ENCODE peak calls at places on chromosomes 4 and X, in five cellular contexts. P is mesenchymal stem cell, N is neuronal stem cell, R is IMR-90, H is H1. E is an unnamed sample. For H3K36me3, the result is how much of the 10 kb centered on the place peaks cover.

GRCh38 chrX:41337140-41337539 is 3.2 kb downstream of the DDX3X start:
- DNase-seq in P (no peak), N (no peak), R (peak), H (no peak), E (peak)

GRCh38 chr4:8188085-8188484 is 11.0 kb upstream of the SH3TC1 start:
- DNase-seq in P (peak), N (no peak), R (no peak), H (no peak), E (no peak)

GRCh38 chr4:88985088-88985779 is 71.8 kb downstream of the FAM13A start:
- DNase-seq in P (peak), N (no peak), R (peak), H (no peak), E (no peak)

GRCh38 chr4:61614256-61614655 is 414.1 kb downstream of the ADGRL3 start:
- DNase-seq in P (peak), N (no peak), R (peak), H (no peak), E (no peak)

GRCh38 chrX:17986977-17987376 is 125.9 kb upstream of the RAI2 start:
- DNase-seq in P (no peak), N (no peak), R (no peak), H (no peak), E (no peak)

GRCh38 chr4:154566639-154567204 is 3.9 kb downstream of the FGB start:
- DNase-seq in P (no peak), N (no peak), R (peak), H (no peak), E (no peak)

GRCh38 chrX:153925739-153926593 is at the start of gene ARHGAP4:
- DNase-seq in P (no peak), N (no peak), R (no peak), H (no peak), E (no peak)

GRCh38 chr4:112550728-112551127 is 34.7 kb upstream of the NEUROG2 start:
- DNase-seq in P (no peak), N (no peak), R (peak), H (no peak), E (no peak)

GRCh38 chrX:153972368-153973126 is at the start of gene TMEM187:
- DNase-seq in P (peak), N (peak), R (peak), H (no peak), E (peak)

GRCh38 chrX:88560673-88561330 is 186.2 kb upstream of the CPXCR1 start:
- DNase-seq in P (no peak), N (peak), R (no peak), H (no peak), E (no peak)

GRCh38 chr4:145938618-145939177 is at the start of gene ZNF827:
- DNase-seq in P (peak), N (peak), R (peak), H (no peak), E (peak)

GRCh38 chrX:107448625-107449468 is 605 bp upstream of the FRMPD3 start:
- DNase-seq in P (no peak), N (peak), R (no peak), H (no peak), E (no peak)

GRCh38 chr4:39526283-39526682 is 956 bp downstream of the UGDH start:
- DNase-seq in P (peak), N (no peak), R (no peak), H (no peak), E (no peak)

GRCh38 chr4:39528056-39528465 is 822 bp upstream of the UGDH start:
- DNase-seq in P (peak), N (no peak), R (peak), H (no peak), E (peak)

GRCh38 chr4:39526810-39527295 is 386 bp downstream of the UGDH start:
- DNase-seq in P (no peak), N (peak), R (no peak), H (no peak), E (no peak)

GRCh38 chr4:39529534-39529933 is 2.3 kb upstream of the UGDH start:
- DNase-seq in P (no peak), N (no peak), R (no peak), H (no peak), E (no peak)

GRCh38 chr4:39527296-39528055 is at the start of gene UGDH:
- DNase-seq in P (peak), N (peak), R (peak), H (peak), E (peak)
- H4K91ac ChIP-seq in P (peak), N (peak), R (peak), H (peak), E (peak)

DNA sequence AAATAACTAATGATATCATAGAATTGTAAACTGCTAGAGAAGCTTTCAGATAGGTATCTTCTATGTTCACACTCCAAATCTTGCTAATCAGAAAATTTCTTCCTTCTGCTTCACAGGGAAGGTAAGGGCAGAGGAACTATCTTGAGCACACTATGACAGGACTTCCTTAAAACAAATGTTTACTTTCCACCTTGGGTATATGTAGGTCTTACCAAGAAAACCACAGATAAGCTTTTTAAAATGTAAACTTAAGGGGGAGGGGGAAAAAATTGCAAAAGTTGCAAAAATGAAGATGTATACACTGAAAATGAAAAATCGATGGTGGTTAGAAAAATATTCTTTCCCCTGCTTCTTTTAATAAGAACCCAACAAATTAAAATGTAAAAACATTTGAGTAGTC is 30.9 kb downstream of the YTHDC1 start:
- DNase-seq in P (no peak), N (no peak), R (no peak), H (no peak), E (no peak)
- H3K36me3 ChIP-seq in P (half or more), N (half or more), R (under half), H (under half), E (under half)

GRCh38 chr4:185254434-185254833 is 45.0 kb downstream of the SNX25 start:
- DNase-seq in P (peak), N (no peak), R (peak), H (no peak), E (no peak)
- H4K91ac ChIP-seq in P (no peak), N (no peak), R (no peak), H (no peak), E (no peak)

DNA sequence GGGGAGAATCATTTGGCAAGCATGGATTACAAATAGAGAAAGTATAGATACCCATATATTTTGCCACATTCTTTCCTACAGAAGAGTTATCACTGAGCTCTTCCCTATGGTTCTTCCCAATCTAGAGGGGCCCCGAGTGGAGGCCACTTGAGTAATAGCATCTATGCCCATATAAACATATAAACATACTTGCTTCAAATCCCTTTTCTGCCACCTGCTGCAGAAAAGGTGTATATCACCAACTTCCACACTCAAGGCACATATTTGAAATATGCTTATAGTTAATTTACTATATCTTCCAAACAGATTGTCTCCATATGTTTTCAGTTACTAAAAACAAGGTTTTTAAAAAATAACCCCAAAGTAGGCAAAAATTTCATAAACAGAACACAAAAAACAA is 642.8 kb upstream of the DIPK2B start:
- DNase-seq in P (no peak), N (no peak), R (no peak), H (no peak), E (no peak)
- H3K36me3 ChIP-seq in P (under half), N (half or more), R (under half), H (under half), E (under half)

GRCh38 chr4:51853027-51853682 is 10.2 kb downstream of the DCUN1D4 start:
- DNase-seq in P (peak), N (no peak), R (peak), H (no peak), E (no peak)

GRCh38 chr4:51851090-51851936 is 8.4 kb downstream of the DCUN1D4 start:
- DNase-seq in P (no peak), N (no peak), R (no peak), H (no peak), E (no peak)

GRCh38 chr4:51850294-51850693 is 7.3 kb downstream of the DCUN1D4 start:
- DNase-seq in P (no peak), N (no peak), R (no peak), H (no peak), E (no peak)

GRCh38 chr4:51849430-51849829 is 6.5 kb downstream of the DCUN1D4 start:
- DNase-seq in P (no peak), N (no peak), R (no peak), H (no peak), E (no peak)

DNA sequence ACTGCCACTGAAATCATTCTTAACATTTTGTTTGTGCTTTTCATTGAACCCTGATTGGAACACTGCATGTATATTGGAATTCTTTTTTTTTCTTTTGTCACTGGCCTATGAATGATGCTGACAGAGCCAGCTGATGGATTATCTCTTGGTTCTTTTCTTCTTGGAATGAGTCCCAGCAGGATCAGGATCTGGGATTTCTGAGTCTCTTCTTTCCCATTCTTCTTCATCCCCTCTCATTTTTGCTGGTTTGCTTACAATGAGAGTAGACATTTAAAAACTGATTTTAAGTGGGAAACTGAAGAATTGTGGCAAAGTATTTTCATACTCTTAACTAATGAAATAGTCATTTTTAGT is 9.0 kb downstream of the DCUN1D4 start:
- DNase-seq in P (no peak), N (no peak), R (no peak), H (no peak), E (no peak)
- H4K91ac ChIP-seq in P (no peak), N (no peak), R (no peak), H (no peak), E (no peak)

DNA sequence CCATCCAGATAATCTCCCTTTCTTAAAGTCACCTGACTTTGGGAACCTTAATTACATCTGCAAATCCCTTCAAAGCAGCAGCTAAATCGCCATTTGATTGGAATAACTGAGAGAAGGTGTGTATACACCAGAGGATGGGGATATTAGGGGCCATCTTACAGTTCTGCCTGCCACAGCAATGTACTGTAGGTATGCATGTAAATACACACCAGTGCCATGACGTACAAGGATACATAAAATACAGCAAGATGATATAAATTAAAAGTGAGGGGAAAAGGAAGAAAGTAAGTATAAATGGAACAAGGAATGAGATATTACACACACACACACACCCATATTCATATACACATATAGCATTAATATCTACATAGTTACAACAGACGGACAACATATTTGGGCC is 81.2 kb downstream of the CBR4 start:
- DNase-seq in P (no peak), N (no peak), R (no peak), H (no peak), E (no peak)
- H3K36me3 ChIP-seq in P (half or more), N (half or more), R (under half), H (under half), E (under half)

GRCh38 chrX:413322-414201 is 26.9 kb upstream of the PPP2R3B start:
- DNase-seq in P (peak), N (peak), R (peak), H (peak), E (no peak)
- H4K91ac ChIP-seq in P (peak), N (no peak), R (no peak), H (peak), E (no peak)

DNA sequence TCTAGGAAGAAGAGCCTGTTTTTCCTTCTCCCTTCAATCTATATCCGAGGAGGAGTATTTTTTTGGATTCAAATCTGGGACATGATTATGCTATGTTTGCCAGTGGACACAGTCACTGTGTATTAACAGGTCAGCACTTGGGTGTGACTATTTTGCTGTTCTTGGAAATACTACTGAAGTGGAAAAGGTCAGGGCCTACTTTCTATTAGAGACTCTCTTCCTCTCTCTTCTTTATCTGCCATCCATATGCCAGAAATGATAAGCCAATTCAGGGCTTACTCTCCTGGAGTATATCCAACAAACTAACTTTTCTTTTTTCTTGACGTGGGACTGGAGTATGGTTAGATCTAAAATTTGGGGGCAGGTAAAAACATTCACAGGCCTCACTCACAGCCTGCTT is 40.5 kb downstream of the MID1IP1 start:
- DNase-seq in P (no peak), N (no peak), R (no peak), H (no peak), E (no peak)
- H3K36me3 ChIP-seq in P (under half), N (under half), R (under half), H (under half), E (under half)

E was measured in trophoblast cell.